ENCODE peak calls at places on chromosomes 3 and 15, in nine cellular contexts. K is spleen, H is heart left ventricle, R is HCT116, V is tibial nerve, Z is right lobe of liver, U is upper lobe of left lung, F is IMR-90, Y is ovary. Q is an unnamed sample.

GRCh38 chr3:155595371-155595770 is 149.5 kb downstream of the PLCH1 start:
- DNase-seq in K (no peak), H (no peak), R (no peak), V (no peak), Z (no peak), U (no peak), F (no peak), Y (no peak), Q (no peak)

GRCh38 chr15:50055333-50056278 is 63.4 kb downstream of the ATP8B4 start:
- DNase-seq in K (no peak), H (no peak), R (no peak), V (peak), Z (no peak), U (no peak), F (peak), Y (no peak), Q (no peak)

GRCh38 chr15:65576669-65577068 is 34.3 kb downstream of the INTS14 start:
- DNase-seq in K (no peak), H (no peak), R (no peak), V (no peak), Z (no peak), U (no peak), F (peak), Y (no peak), Q (no peak)

GRCh38 chr3:129161860-129162271 is 1.0 kb upstream of the ISY1 start:
- DNase-seq in K (peak), H (no peak), R (no peak), V (no peak), Z (no peak), U (no peak), F (peak), Y (no peak), Q (no peak)

GRCh38 chr3:189260556-189261493 is 89.1 kb downstream of the TPRG1 start:
- DNase-seq in K (no peak), H (peak), R (no peak), V (no peak), Z (no peak), U (peak), F (no peak), Y (no peak), Q (peak)

GRCh38 chr3:172253200-172253599 is 195.1 kb downstream of the GHSR start:
- DNase-seq in K (no peak), H (no peak), R (no peak), V (no peak), Z (no peak), U (no peak), F (no peak), Y (no peak), Q (no peak)

GRCh38 chr3:30733229-30733628 is 126.8 kb downstream of the TGFBR2 start:
- DNase-seq in K (no peak), H (no peak), R (no peak), V (no peak), Z (no peak), U (no peak), F (no peak), Y (no peak), Q (no peak)

GRCh38 chr3:183626877-183627594 is 8.4 kb upstream of the KLHL24 start:
- DNase-seq in K (no peak), H (peak), R (no peak), V (peak), Z (peak), U (no peak), F (no peak), Y (no peak), Q (no peak)

GRCh38 chr3:67719333-67719732 is 64.9 kb upstream of the SUCLG2 start:
- DNase-seq in K (no peak), H (no peak), R (no peak), V (no peak), Z (no peak), U (no peak), F (peak), Y (no peak), Q (no peak)

GRCh38 chr3:25151497-25151896 is 276.6 kb upstream of the RARB start:
- DNase-seq in K (no peak), H (no peak), R (no peak), V (no peak), Z (no peak), U (no peak), F (no peak), Y (no peak), Q (no peak)

GRCh38 chr3:189941679-189942078 is 179.0 kb downstream of the P3H2 start:
- DNase-seq in K (no peak), H (no peak), R (no peak), V (no peak), Z (no peak), U (no peak), F (peak), Y (no peak), Q (no peak)

GRCh38 chr3:45225465-45226205 is 452 bp downstream of the TMEM158 start:
- DNase-seq in K (peak), H (no peak), R (no peak), V (no peak), Z (peak), U (peak), F (no peak), Y (peak), Q (no peak)

GRCh38 chr15:31206386-31207174 is 105.1 kb upstream of the TRPM1 start:
- DNase-seq in K (no peak), H (no peak), R (no peak), V (no peak), Z (no peak), U (no peak), F (no peak), Y (no peak), Q (no peak)

GRCh38 chr3:79361748-79362378 is 405.9 kb downstream of the ROBO1 start:
- DNase-seq in K (no peak), H (no peak), R (peak), V (no peak), Z (no peak), U (no peak), F (peak), Y (no peak), Q (no peak)

GRCh38 chr3:36812240-36812639 is 47.9 kb upstream of the DCLK3 start:
- DNase-seq in K (no peak), H (no peak), R (no peak), V (no peak), Z (no peak), U (no peak), F (no peak), Y (no peak), Q (no peak)

GRCh38 chr15:70033529-70034140 is 64.1 kb downstream of the TLE3 start:
- DNase-seq in K (peak), H (no peak), R (no peak), V (no peak), Z (no peak), U (peak), F (peak), Y (peak), Q (peak)

GRCh38 chr3:70360985-70361384 is 48.5 kb upstream of the MDFIC2 start:
- DNase-seq in K (no peak), H (no peak), R (no peak), V (no peak), Z (no peak), U (no peak), F (peak), Y (no peak), Q (no peak)

GRCh38 chr15:90988249-90988648 is 6.1 kb downstream of the PRC1 start:
- DNase-seq in K (no peak), H (no peak), R (no peak), V (no peak), Z (no peak), U (no peak), F (no peak), Y (no peak), Q (no peak)

GRCh38 chr3:24042879-24043567 is 97.9 kb downstream of the NR1D2 start:
- DNase-seq in K (no peak), H (no peak), R (no peak), V (no peak), Z (no peak), U (no peak), F (no peak), Y (no peak), Q (peak)

GRCh38 chr15:74212494-74212893 is 9.9 kb upstream of the STRA6 start:
- DNase-seq in K (no peak), H (no peak), R (no peak), V (no peak), Z (no peak), U (no peak), F (no peak), Y (no peak), Q (no peak)

GRCh38 chr3:23702198-23702597 is 103.6 kb upstream of the UBE2E1 start:
- DNase-seq in K (no peak), H (no peak), R (no peak), V (no peak), Z (no peak), U (no peak), F (peak), Y (no peak), Q (no peak)

GRCh38 chr3:112384769-112385168 is 51.8 kb downstream of the CD200 start:
- DNase-seq in K (no peak), H (no peak), R (no peak), V (no peak), Z (no peak), U (no peak), F (peak), Y (no peak), Q (no peak)

DNA sequence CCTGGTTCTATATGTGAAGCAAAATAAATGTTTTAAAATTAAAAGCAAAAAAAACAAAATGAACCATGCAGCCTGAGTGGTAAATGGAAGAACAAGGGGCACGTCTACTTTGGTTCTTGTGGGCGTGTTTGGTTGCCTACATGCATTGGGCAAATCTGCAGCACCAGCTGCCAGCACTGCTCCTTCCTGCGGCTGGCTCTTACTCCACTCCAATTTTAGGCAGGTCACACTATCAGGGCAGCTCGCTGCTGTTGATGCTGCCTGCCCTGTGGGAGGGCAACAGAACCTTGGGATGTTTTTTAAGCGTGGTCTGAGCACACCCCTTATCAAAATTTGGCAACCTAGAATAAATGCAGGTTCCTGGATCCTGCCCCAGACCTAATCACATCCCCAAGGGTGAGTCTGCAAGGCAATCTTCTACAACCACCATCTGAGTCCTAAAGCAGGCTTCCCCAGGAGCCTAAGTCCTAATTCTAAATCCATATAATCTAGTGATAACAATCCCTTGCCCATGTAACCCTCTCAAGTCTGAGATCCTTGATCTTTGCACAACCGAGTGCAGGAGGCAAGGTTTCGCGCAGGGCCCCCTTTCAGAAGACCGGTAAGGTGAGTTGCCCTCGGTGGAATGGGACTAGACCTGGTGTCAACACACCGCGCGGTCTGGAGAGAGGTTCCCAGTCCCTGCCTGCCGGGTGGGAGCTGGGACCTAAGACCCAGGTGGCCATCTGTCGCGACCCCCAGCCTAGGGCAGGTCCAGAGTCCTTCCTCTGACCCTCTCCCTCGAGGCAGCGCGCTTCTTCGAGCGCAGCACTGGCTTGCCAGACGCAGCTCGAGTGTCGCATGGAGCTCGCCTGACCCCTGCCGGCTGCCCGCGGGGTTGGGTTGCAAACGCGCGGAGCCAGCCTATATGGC is 15.9 kb downstream of the IVD start:
- DNase-seq in K (peak), H (peak), R (peak), V (peak), Z (peak), U (peak), F (peak), Y (peak), Q (peak)
- TF ChIP-seq POLR2A in K (no peak), H (no peak), R (no peak), V (no peak), Z (peak), U (no peak), F (no peak), Y (no peak), Q (peak)

DNA sequence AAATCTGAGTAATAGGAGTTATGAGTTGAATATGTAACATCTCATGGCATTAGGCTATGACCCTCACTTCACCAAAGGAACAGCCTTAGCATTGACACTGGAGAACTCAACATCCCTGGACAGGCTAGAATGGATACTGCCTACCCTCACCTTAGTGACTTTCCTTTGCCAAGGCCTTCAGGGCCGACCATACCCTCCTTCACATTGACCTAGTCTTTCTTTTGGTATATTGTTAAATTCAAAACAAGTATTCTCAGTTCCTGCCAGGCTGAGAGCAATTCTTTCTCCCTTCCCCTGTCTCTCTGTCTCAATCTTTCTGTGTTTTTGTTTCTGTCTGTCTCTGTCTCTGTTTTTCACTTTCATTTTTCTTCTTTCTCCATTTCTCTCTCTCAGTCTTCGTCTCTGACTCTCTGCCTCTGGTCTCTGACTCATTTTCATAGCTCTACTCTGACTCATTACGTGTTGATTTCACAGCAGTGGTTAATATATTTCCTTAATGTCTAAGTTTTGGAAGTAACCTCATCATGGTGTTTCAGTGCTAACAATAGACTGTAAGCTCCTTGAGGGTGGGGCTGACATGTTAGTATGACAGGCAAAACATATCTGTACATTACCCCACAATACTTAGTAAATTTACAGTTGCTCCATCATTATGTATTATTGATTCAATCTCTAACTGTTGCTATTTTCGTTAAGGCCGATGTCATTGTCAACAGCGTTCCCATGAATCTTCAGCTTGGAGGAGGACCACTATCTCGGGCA is 32.5 kb downstream of the PARP15 start:
- DNase-seq in K (no peak), H (no peak), R (peak), V (no peak), Z (no peak), U (no peak), F (peak), Y (no peak), Q (no peak)
- H3K4me3 ChIP-seq in K (no peak), H (no peak), R (peak), V (no peak), Z (no peak), U (no peak), F (no peak), Y (no peak), Q (no peak)

DNA sequence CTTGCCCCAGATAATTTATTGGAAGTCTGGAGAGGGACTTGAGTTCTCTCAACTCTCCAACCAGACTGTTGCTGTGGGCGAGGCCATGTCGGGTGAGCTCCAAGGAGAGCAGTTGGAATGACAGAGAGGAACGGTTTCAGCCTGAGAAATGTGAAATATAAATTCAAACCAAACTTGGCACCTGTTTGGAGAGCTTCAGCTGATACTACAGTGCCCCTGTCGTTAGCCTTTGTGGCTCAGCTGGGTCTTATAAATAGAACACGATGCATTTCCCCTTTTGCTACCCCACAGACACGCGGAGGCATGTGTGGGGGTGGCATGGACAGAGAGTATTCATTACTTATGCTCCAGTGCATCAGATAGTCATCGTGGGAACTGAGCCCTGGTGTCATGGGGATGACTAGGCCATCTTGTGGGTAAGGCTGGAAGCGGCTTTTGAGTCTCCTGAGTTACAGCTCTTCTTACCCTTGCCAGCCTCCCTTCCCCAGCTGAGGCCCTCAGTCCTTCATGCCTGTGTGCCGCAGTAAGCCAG is 15.6 kb downstream of the SMAD3 start:
- DNase-seq in K (peak), H (peak), R (no peak), V (no peak), Z (no peak), U (no peak), F (peak), Y (peak), Q (peak)
- TF ChIP-seq POLR2A in K (no peak), H (no peak), R (no peak), V (no peak), Z (no peak), U (no peak), F (no peak), Y (no peak), Q (no peak)

GRCh38 chr3:10548997-10549396 is 43.6 kb upstream of the ATP2B2 start:
- DNase-seq in K (no peak), H (no peak), R (peak), V (no peak), Z (no peak), U (no peak), F (no peak), Y (no peak), Q (no peak)
- H3K4me3 ChIP-seq in K (no peak), H (no peak), R (no peak), V (no peak), Z (no peak), U (no peak), F (no peak), Y (no peak), Q (no peak)

DNA sequence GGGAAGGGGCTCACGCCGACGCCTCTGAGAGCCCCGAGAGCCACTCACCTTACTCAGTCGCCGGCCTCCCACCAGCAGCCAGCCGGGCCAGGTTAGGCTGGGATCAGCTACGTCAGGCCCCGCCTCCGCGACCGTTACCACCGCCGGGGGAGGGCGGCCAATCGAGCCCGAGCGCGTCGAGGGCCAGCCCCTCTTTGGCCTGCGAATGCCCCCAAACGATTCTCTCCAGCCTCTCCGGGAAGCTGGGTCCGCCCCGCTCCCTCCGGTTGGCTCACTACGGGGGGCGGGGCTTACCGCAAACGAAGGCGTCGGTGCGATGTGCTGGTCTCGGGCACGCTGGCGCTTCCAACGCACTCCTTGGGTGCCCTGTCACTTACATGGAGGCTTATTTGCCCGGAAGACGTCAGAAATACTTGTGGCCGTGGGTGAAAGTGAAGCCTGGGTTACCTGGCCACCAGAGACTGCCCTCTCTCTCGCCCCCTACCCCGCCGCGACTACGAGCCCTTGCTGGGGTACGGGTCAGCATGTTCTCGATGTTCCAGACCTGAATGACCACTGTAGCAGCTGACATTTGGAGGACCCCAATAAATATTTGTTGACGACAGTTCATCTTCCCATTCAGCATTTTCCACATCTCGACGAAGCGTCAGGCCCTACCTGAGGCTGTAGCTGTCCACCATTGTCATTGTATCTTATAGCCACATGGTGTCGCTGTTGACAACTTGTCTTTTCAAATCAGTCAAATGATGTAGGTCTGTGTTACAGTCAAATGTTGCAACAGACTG is at the start of gene CEP70:
- DNase-seq in K (peak), H (peak), R (peak), V (peak), Z (peak), U (peak), F (peak), Y (peak), Q (peak)
- TF ChIP-seq POLR2A in K (no peak), H (peak), R (peak), V (peak), Z (peak), U (no peak), F (peak), Y (peak), Q (peak)

DNA sequence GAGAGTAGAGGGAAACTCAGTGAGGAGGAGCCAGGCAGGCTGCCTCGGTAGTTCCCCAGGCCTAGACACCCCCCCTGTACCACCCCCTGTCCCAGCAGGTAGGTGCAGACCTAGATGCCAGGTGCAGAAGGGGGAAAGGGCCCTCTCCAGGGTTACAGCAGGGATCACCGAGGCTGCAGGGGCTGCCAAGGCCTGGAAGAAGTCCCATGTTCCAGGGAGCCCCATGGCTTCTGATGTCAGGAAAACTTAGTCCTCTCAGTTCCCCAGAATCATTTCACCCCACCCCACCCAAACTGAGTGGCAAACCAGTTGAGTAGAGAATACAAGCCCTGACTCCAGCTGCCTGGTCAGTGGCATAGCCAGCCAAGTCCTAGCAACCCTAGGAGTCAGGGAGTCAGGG is 7.4 kb upstream of the SEMA3B start:
- DNase-seq in K (no peak), H (no peak), R (no peak), V (no peak), Z (no peak), U (no peak), F (no peak), Y (peak), Q (no peak)
- H3K4me3 ChIP-seq in K (no peak), H (peak), R (no peak), V (peak), Z (no peak), U (no peak), F (no peak), Y (no peak), Q (no peak)

DNA sequence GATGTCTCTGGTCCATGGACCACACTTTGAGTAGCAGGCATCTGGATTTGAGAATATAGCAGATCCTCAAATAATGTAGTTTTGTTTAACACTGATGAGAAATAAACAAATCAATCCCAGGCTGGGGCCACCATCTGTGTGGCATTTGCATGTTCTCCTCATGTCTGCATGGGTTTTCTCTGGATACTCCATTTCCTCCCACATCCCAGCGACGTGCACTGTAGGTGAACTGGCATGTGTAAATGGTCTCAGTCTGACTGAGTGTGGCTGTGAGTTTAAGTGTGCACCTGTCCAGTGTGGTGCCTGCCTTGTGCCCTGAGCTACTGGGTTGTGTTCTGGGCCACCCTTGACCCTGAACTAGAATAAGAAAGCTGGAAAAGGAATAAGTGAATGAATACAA is 66.3 kb upstream of the NANOGP8 start:
- DNase-seq in K (peak), H (peak), R (no peak), V (no peak), Z (no peak), U (no peak), F (no peak), Y (no peak), Q (no peak)
- TF ChIP-seq POLR2A in K (no peak), H (no peak), R (no peak), V (no peak), Z (no peak), U (no peak), F (no peak), Y (no peak), Q (no peak)

Q was measured in uterus.